ENCODE peak calls at places on chromosomes 4 and X, in five cellular contexts. R, N, P, X and J are unnamed samples.

GRCh38 chr4:121950680-121951569 is 935 bp downstream of the TRPC3 start:
- DNase-seq in R (peak), N (peak), P (no peak), X (peak), J (no peak)

GRCh38 chr4:845233-845835 is 19.4 kb upstream of the CPLX1 start:
- DNase-seq in R (no peak), N (peak), P (peak), X (no peak), J (no peak)

GRCh38 chrX:104270916-104271512 is 16.3 kb upstream of the ESX1 start:
- DNase-seq in R (peak), N (peak), P (no peak), X (peak), J (peak)

GRCh38 chr4:38060829-38061431 is 100.7 kb downstream of the PTTG2 start:
- DNase-seq in R (no peak), N (peak), P (no peak), X (no peak), J (no peak)

GRCh38 chr4:86970447-86971354 is 35.9 kb downstream of the AFF1 start:
- DNase-seq in R (no peak), N (no peak), P (no peak), X (no peak), J (no peak)

GRCh38 chrX:70613295-70613694 is 168.7 kb downstream of the DLG3 start:
- DNase-seq in R (peak), N (peak), P (no peak), X (no peak), J (no peak)

GRCh38 chr4:151917145-151917775 is 156.5 kb upstream of the GATB start:
- DNase-seq in R (no peak), N (no peak), P (no peak), X (no peak), J (no peak)

GRCh38 chrX:69024931-69025330 is 140.3 kb downstream of the PJA1 start:
- DNase-seq in R (peak), N (peak), P (peak), X (no peak), J (no peak)

GRCh38 chr4:169051936-169052335 is 41.9 kb upstream of the CBR4 start:
- DNase-seq in R (no peak), N (no peak), P (no peak), X (no peak), J (no peak)

GRCh38 chrX:7690842-7691241 is 152.1 kb upstream of the VCX start:
- DNase-seq in R (no peak), N (no peak), P (no peak), X (no peak), J (no peak)

GRCh38 chr4:89707467-89707866 is 129.5 kb downstream of the SNCA start:
- DNase-seq in R (no peak), N (no peak), P (no peak), X (no peak), J (no peak)

GRCh38 chr4:751676-752075 is 46.0 kb downstream of the PCGF3 start:
- DNase-seq in R (no peak), N (no peak), P (no peak), X (no peak), J (no peak)